ENCODE peak calls at places on chromosomes 5 and 9, in nine cellular contexts. P is GM23338; B is endothelial cell of umbilical vein; V is frontal cortex; Y is activated CD8-positive, alpha-beta memory T cell treated with anti-CD3 and anti-CD28 coated beads, Interleukin-2, amount 10 ng/mL, durations not matched to agents 7 days and 5 days; F is stimulated activated CD4-positive, alpha-beta T cell treated with anti-CD3 and anti-CD28 coated beads, TNF-alpha, amount 100 ng/mL, for 4 hours; U is progenitor cell of endocrine pancreas; D is NCI-H1092 treated with DMSO at 0.1 percent for 48 hours; H is anterior cingulate cortex. W is an unnamed sample.

GRCh38 chr5:93058309-93058708 is 522.7 kb downstream of the NR2F1-AS1 start:
- DNase-seq in V (no peak), U (no peak), F (no peak), H (no peak), D (no peak), P (no peak), Y (no peak), B (no peak), W (no peak)

GRCh38 chr5:31581498-31582099 is 49.5 kb downstream of the C5orf22 start:
- DNase-seq in U (no peak), P (peak), D (peak), F (no peak), V (peak), Y (no peak), B (peak), H (no peak), W (peak)

GRCh38 chr5:177302354-177303110 is 987 bp downstream of the RAB24 start:
- DNase-seq in P (peak), B (no peak), H (no peak), D (peak), V (no peak), Y (no peak), U (no peak), F (no peak), W (peak)

GRCh38 chr9:68705636-68706578 is 867 bp downstream of the PIP5K1B start:
- DNase-seq in U (peak), B (peak), F (no peak), Y (no peak), H (no peak), V (peak), P (peak), D (no peak), W (peak)

GRCh38 chr9:504921-505821 is 290.5 kb downstream of the DOCK8 start:
- DNase-seq in Y (no peak), H (no peak), F (no peak), U (peak), D (no peak), V (peak), P (peak), B (peak), W (peak)

GRCh38 chr5:6274846-6275543 is 103.4 kb downstream of the MED10 start:
- DNase-seq in P (no peak), Y (peak), U (no peak), F (no peak), D (no peak), H (no peak), V (no peak), B (no peak), W (no peak)

GRCh38 chr5:164663223-164663989 is 1158.0 kb downstream of the MAT2B start:
- DNase-seq in P (no peak), V (no peak), Y (no peak), B (no peak), U (no peak), F (no peak), H (no peak), D (no peak), W (no peak)

GRCh38 chr9:138043411-138044345 is 166.1 kb downstream of the CACNA1B start:
- DNase-seq in H (no peak), V (no peak), D (no peak), F (no peak), P (no peak), B (no peak), Y (peak), U (no peak), W (no peak)

GRCh38 chr9:112719292-112719691 is 1.4 kb upstream of the INIP start:
- DNase-seq in H (no peak), F (no peak), D (no peak), Y (no peak), P (no peak), B (no peak), V (no peak), U (no peak), W (no peak)

GRCh38 chr9:127557466-127557869 is 54.6 kb upstream of the STXBP1 start:
- DNase-seq in Y (peak), U (no peak), F (no peak), P (no peak), D (no peak), B (no peak), H (no peak), V (no peak), W (peak)

GRCh38 chr9:20178197-20178596 is 389.4 kb upstream of the SLC24A2 start:
- DNase-seq in Y (no peak), H (no peak), P (no peak), F (no peak), D (no peak), B (no peak), U (no peak), V (no peak), W (peak)

GRCh38 chr9:84959339-84959738 is 289.8 kb downstream of the NTRK2 start:
- DNase-seq in D (no peak), U (no peak), V (no peak), H (no peak), Y (no peak), B (no peak), P (no peak), F (no peak), W (no peak)

GRCh38 chr9:35908484-35909125 is 685 bp upstream of the SPAAR start:
- DNase-seq in U (no peak), D (peak), H (no peak), F (no peak), V (no peak), B (no peak), P (no peak), Y (no peak), W (peak)

GRCh38 chr9:27351438-27351837 is 54.5 kb upstream of the EQTN start:
- DNase-seq in U (no peak), B (no peak), P (no peak), V (no peak), Y (no peak), F (no peak), D (no peak), H (peak), W (no peak)

GRCh38 chr9:123725389-123725788 is 204.5 kb downstream of the DENND1A start:
- DNase-seq in V (peak), U (no peak), F (no peak), B (no peak), P (peak), D (no peak), Y (no peak), H (peak), W (no peak)

GRCh38 chr9:842918-843468 is 1.5 kb downstream of the DMRT1 start:
- DNase-seq in V (no peak), F (no peak), P (peak), D (no peak), Y (no peak), H (no peak), U (no peak), B (no peak), W (peak)

GRCh38 chr5:135589152-135589551 is 10.4 kb upstream of the CXCL14 start:
- DNase-seq in Y (no peak), D (no peak), V (no peak), H (no peak), P (no peak), F (no peak), U (no peak), B (no peak), W (no peak)

GRCh38 chr5:33890147-33890546 is 1.6 kb downstream of the ADAMTS12 start:
- DNase-seq in B (no peak), U (no peak), D (no peak), P (peak), Y (no peak), V (no peak), H (no peak), F (no peak), W (peak)

GRCh38 chr5:167442922-167443321 is 848.5 kb upstream of the WWC1 start:
- DNase-seq in D (no peak), F (no peak), B (no peak), Y (no peak), H (no peak), P (no peak), V (no peak), U (no peak), W (no peak)

GRCh38 chr5:31133488-31133887 is 60.0 kb upstream of the CDH6 start:
- DNase-seq in F (no peak), V (no peak), U (no peak), P (no peak), D (no peak), H (no peak), B (peak), Y (no peak), W (no peak)

GRCh38 chr5:81194633-81195333 is 38.3 kb upstream of the CKMT2 start:
- DNase-seq in B (peak), U (peak), P (peak), V (peak), H (peak), D (peak), F (peak), Y (peak), W (peak)

GRCh38 chr5:91042225-91042624 is 340.9 kb downstream of the ARRDC3 start:
- DNase-seq in H (no peak), D (no peak), P (no peak), B (no peak), U (no peak), V (no peak), F (no peak), Y (no peak), W (no peak)

GRCh38 chr5:132681983-132682382 is 8.2 kb downstream of the IL4 start:
- DNase-seq in V (no peak), H (no peak), Y (no peak), F (no peak), P (no peak), U (no peak), B (no peak), D (no peak), W (no peak)

GRCh38 chr5:184461-184860 is 6.8 kb upstream of the LRRC14B start:
- DNase-seq in U (no peak), H (no peak), F (no peak), V (no peak), Y (no peak), D (no peak), P (no peak), B (no peak), W (no peak)

GRCh38 chr5:180179399-180180197 is 29.4 kb downstream of the RASGEF1C start:
- DNase-seq in Y (no peak), D (no peak), F (no peak), U (no peak), P (no peak), B (no peak), V (no peak), H (no peak), W (no peak)

GRCh38 chr9:1256178-1256577 is 206.0 kb downstream of the DMRT2 start:
- DNase-seq in H (no peak), U (no peak), V (no peak), B (no peak), D (no peak), F (no peak), P (no peak), Y (no peak), W (no peak)

GRCh38 chr9:22097712-22098111 is 88.6 kb upstream of the CDKN2B start:
- DNase-seq in H (no peak), B (no peak), Y (no peak), D (no peak), V (no peak), F (no peak), U (no peak), P (no peak), W (peak)